ENCODE peak calls at places on chromosome 20, in four cellular contexts. One of them, this sample, is unnamed.

GRCh38 chr20:41889125-41889870 is 271.1 kb upstream of the CHD6 start:
- DNase-seq in GM12878: no peak
- DNase-seq in HL-60: no peak
- DNase-seq in K562: peak; percentile 20
- DNase-seq in this sample: no peak

GRCh38 chr20:47090835-47091234 is 196.2 kb downstream of the EYA2 start:
- DNase-seq in GM12878: no peak
- DNase-seq in HL-60: no peak
- DNase-seq in K562: no peak
- DNase-seq in this sample: no peak

GRCh38 chr20:64238115-64238825 is 17.3 kb upstream of the PCMTD2 start:
- DNase-seq in GM12878: no peak
- DNase-seq in HL-60: no peak
- DNase-seq in K562: no peak
- DNase-seq in this sample: no peak

GRCh38 chr20:63089051-63089907 is 82.5 kb upstream of the BHLHE23 start:
- DNase-seq in GM12878: no peak
- DNase-seq in HL-60: no peak
- DNase-seq in K562: no peak
- DNase-seq in this sample: no peak

GRCh38 chr20:38723982-38724602 is at the start of gene SLC32A1:
- DNase-seq in GM12878: no peak
- DNase-seq in HL-60: no peak
- DNase-seq in K562: peak; percentile 23
- DNase-seq in this sample: no peak

GRCh38 chr20:51860015-51860882 is 57.9 kb upstream of the SALL4 start:
- DNase-seq in GM12878: no peak
- DNase-seq in HL-60: no peak
- DNase-seq in K562: no peak
- DNase-seq in this sample: no peak

GRCh38 chr20:63070771-63071540 is 64.2 kb upstream of the BHLHE23 start:
- DNase-seq in GM12878: no peak
- DNase-seq in HL-60: no peak
- DNase-seq in K562: no peak
- DNase-seq in this sample: no peak

GRCh38 chr20:13022401-13023170 is 13.8 kb downstream of the SPTLC3 start:
- DNase-seq in GM12878: no peak
- DNase-seq in HL-60: no peak
- DNase-seq in K562: no peak
- DNase-seq in this sample: no peak

GRCh38 chr20:60808003-60808402 is 444.1 kb upstream of the CDH4 start:
- DNase-seq in GM12878: no peak
- DNase-seq in HL-60: no peak
- DNase-seq in K562: no peak
- DNase-seq in this sample: no peak

GRCh38 chr20:31934968-31935764 is 16.7 kb downstream of the PDRG1 start:
- DNase-seq in GM12878: no peak
- DNase-seq in HL-60: no peak
- DNase-seq in K562: no peak
- DNase-seq in this sample: no peak

GRCh38 chr20:40651121-40651520 is 37.9 kb downstream of the MAFB start:
- DNase-seq in GM12878: no peak
- DNase-seq in HL-60: no peak
- DNase-seq in K562: no peak
- DNase-seq in this sample: no peak

GRCh38 chr20:51800769-51801219 is 1.5 kb downstream of the SALL4 start:
- DNase-seq in GM12878: no peak
- DNase-seq in HL-60: no peak
- DNase-seq in K562: no peak
- DNase-seq in this sample: no peak

GRCh38 chr20:6053776-6054688 is at the start of gene LRRN4:
- DNase-seq in GM12878: no peak
- DNase-seq in HL-60: no peak
- DNase-seq in K562: no peak
- DNase-seq in this sample: no peak

GRCh38 chr20:58374027-58374850 is 14.8 kb upstream of the VAPB start:
- DNase-seq in GM12878: no peak
- DNase-seq in HL-60: no peak
- DNase-seq in K562: no peak
- DNase-seq in this sample: no peak

GRCh38 chr20:51456511-51457280 is 85.8 kb downstream of the NFATC2 start:
- DNase-seq in GM12878: no peak
- DNase-seq in HL-60: peak; percentile 70
- DNase-seq in K562: peak; percentile 47
- DNase-seq in this sample: no peak

GRCh38 chr20:40703981-40704530 is 15.0 kb upstream of the MAFB start:
- DNase-seq in GM12878: no peak
- DNase-seq in HL-60: no peak
- DNase-seq in K562: no peak
- DNase-seq in this sample: no peak

GRCh38 chr20:64057628-64058498 is 5.1 kb upstream of the TCEA2 start:
- DNase-seq in GM12878: no peak
- DNase-seq in HL-60: no peak
- DNase-seq in K562: peak; percentile 89
- DNase-seq in this sample: peak; percentile 95

GRCh38 chr20:43691928-43692524 is 25.1 kb downstream of the MYBL2 start:
- DNase-seq in GM12878: no peak
- DNase-seq in HL-60: peak; percentile 41
- DNase-seq in K562: peak; percentile 72
- DNase-seq in this sample: peak; percentile 57

GRCh38 chr20:41178904-41179432 is 41.6 kb downstream of the PLCG1 start:
- DNase-seq in GM12878: no peak
- DNase-seq in HL-60: no peak
- DNase-seq in K562: no peak
- DNase-seq in this sample: no peak

GRCh38 chr20:1820137-1821074 is 74.8 kb upstream of the SIRPA start:
- DNase-seq in GM12878: no peak
- DNase-seq in HL-60: no peak
- DNase-seq in K562: no peak
- DNase-seq in this sample: no peak

DNA sequence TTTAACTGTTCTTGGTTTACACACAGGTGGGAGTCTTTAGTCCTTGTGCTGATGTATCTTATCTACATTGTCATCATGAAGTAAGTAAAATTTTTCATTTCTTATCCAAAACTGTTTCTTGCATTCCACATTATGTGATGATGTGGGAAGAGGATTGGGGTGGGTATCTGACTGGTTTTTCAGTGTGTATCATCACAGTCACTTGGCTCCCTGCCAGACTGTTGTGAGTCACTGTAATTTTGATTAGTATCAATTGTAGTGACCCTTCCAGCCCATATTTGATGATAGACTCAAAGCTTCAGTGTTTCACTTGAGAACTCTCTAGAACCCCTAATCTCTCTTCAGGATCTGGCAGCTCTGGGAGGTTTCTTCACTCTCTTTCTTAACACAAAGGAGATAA is 84.5 kb upstream of the RIN2 start:
- DNase-seq in GM12878: no peak
- DNase-seq in HL-60: no peak
- DNase-seq in K562: no peak
- DNase-seq in this sample: no peak
- TF ChIP-seq SPI1 in GM12878: no peak
- TF ChIP-seq SPI1 in HL-60: no peak
- TF ChIP-seq SPI1 in K562: no peak
- TF ChIP-seq SPI1 in this sample: no peak

GRCh38 chr20:11459090-11459877 is 458.4 kb upstream of the BTBD3 start:
- DNase-seq in GM12878: no peak
- DNase-seq in HL-60: no peak
- DNase-seq in K562: no peak
- DNase-seq in this sample: no peak
- TF ChIP-seq SPI1 in GM12878: peak; percentile 80
- TF ChIP-seq SPI1 in HL-60: peak; percentile 96
- TF ChIP-seq SPI1 in K562: no peak
- TF ChIP-seq SPI1 in this sample: peak; percentile 91

GRCh38 chr20:34066476-34067090 is 45.5 kb downstream of the EIF2S2 start:
- DNase-seq in GM12878: no peak
- DNase-seq in HL-60: no peak
- DNase-seq in K562: no peak
- DNase-seq in this sample: no peak

GRCh38 chr20:34064286-34064685 is 47.8 kb downstream of the EIF2S2 start:
- DNase-seq in GM12878: no peak
- DNase-seq in HL-60: no peak
- DNase-seq in K562: no peak
- DNase-seq in this sample: no peak

GRCh38 chr20:34062651-34063482 is 49.2 kb downstream of the EIF2S2 start:
- DNase-seq in GM12878: no peak
- DNase-seq in HL-60: no peak
- DNase-seq in K562: no peak
- DNase-seq in this sample: no peak

GRCh38 chr20:34068001-34068400 is 44.0 kb downstream of the EIF2S2 start:
- DNase-seq in GM12878: no peak
- DNase-seq in HL-60: no peak
- DNase-seq in K562: no peak
- DNase-seq in this sample: no peak

DNA sequence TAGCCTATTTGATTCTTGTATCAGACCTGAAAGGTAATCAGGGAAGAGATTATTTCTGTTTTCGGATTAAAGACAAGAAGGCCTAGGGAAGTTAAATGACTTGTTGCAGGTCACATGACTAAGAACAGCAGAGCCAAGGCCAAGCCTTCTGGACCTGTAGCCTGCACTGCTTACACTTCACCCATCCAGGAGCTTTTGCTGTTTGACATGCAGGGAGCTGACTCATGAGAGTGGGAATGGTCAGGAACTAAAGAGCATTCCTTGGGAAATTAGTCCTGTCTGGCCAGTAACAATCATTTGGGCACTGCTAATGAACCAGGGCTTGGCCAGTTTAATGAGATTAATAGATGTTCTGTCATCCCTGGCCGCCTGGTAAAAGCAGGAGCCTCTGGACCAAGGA is 46.8 kb downstream of the EIF2S2 start:
- DNase-seq in GM12878: no peak
- DNase-seq in HL-60: no peak
- DNase-seq in K562: no peak
- DNase-seq in this sample: no peak
- TF ChIP-seq SPI1 in GM12878: no peak
- TF ChIP-seq SPI1 in HL-60: no peak
- TF ChIP-seq SPI1 in K562: no peak
- TF ChIP-seq SPI1 in this sample: no peak

GRCh38 chr20:48783533-48784272 is 44.1 kb downstream of the PREX1 start:
- DNase-seq in GM12878: no peak
- DNase-seq in HL-60: no peak
- DNase-seq in K562: no peak
- DNase-seq in this sample: no peak

GRCh38 chr20:48785801-48786200 is 42.0 kb downstream of the PREX1 start:
- DNase-seq in GM12878: no peak
- DNase-seq in HL-60: no peak
- DNase-seq in K562: no peak
- DNase-seq in this sample: no peak

GRCh38 chr20:48786916-48787676 is 40.7 kb downstream of the PREX1 start:
- DNase-seq in GM12878: no peak
- DNase-seq in HL-60: no peak
- DNase-seq in K562: no peak
- DNase-seq in this sample: no peak

GRCh38 chr20:48784273-48784641 is 43.5 kb downstream of the PREX1 start:
- DNase-seq in GM12878: no peak
- DNase-seq in HL-60: no peak
- DNase-seq in K562: no peak
- DNase-seq in this sample: no peak

DNA sequence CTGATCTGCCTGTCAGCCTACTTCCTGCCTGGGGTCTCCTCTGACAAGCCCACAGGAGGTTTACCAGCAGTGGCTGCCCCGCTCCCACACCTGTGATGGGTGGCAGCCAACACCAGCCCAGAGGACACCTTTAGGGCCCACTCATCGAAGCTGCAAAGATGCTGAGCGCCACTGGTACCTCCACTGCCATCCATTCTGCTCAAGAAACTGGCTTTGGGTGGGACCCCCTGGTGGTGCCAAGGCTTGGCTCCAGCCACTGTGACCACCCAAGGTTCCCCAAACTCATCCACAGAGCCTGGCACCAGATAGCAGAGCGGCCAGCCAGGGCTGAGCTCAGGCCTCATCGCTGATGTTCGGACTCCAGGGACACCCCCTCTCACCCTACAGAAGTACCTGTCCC is 42.5 kb downstream of the PREX1 start:
- DNase-seq in GM12878: no peak
- DNase-seq in HL-60: no peak
- DNase-seq in K562: no peak
- DNase-seq in this sample: no peak
- TF ChIP-seq SPI1 in GM12878: no peak
- TF ChIP-seq SPI1 in HL-60: no peak
- TF ChIP-seq SPI1 in K562: no peak
- TF ChIP-seq SPI1 in this sample: no peak

GRCh38 chr20:35023624-35024023 is 68.0 kb downstream of the MYH7B start:
- DNase-seq in GM12878: no peak
- DNase-seq in HL-60: no peak
- DNase-seq in K562: no peak
- DNase-seq in this sample: no peak
- TF ChIP-seq SPI1 in GM12878: no peak
- TF ChIP-seq SPI1 in HL-60: no peak
- TF ChIP-seq SPI1 in K562: no peak
- TF ChIP-seq SPI1 in this sample: no peak

DNA sequence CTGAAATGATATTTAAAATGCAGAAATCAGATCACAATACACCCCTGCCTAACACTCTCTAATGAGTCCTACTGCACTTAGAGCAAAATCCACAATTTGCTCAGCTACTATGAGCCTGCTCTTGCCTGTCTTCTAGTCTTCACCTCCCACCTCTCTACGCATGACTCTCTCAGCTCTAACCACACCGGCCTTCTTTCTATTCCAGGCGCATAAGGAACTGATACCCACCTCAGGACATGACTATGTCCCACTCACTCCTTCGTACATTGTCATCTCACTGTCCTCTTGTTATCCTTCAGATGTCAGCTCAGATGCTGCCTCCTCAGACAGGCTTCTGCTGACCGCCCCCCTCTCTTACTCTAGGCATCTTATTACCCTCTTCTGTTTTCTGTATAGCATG is 201.0 kb upstream of the FLRT3 start:
- DNase-seq in GM12878: peak; percentile 63
- DNase-seq in HL-60: no peak
- DNase-seq in K562: no peak
- DNase-seq in this sample: peak; percentile 5
- TF ChIP-seq SPI1 in GM12878: peak; percentile 92
- TF ChIP-seq SPI1 in HL-60: no peak
- TF ChIP-seq SPI1 in K562: no peak
- TF ChIP-seq SPI1 in this sample: peak; percentile 91

DNA sequence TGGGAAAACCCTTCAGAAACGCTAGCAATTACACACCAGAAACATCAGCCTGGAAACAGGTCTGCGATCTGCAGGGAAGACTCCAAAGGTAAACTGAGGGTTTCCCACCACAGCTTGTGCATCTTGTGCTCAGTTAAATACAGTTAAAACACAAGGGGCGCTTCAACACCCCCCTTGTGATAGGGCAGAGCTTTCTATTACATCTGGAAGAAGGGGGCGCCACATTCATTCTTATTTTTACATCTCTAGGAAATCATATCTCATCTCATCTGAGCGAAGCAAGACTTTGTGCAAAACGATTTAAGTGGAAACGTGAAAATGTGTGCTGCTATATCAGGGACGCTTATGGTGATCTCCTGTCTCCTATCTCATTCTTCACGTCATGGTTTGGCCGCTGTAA is 58.5 kb downstream of the PRND start:
- DNase-seq in GM12878: no peak
- DNase-seq in HL-60: no peak
- DNase-seq in K562: no peak
- DNase-seq in this sample: no peak
- TF ChIP-seq SPI1 in GM12878: no peak
- TF ChIP-seq SPI1 in HL-60: no peak
- TF ChIP-seq SPI1 in K562: no peak
- TF ChIP-seq SPI1 in this sample: no peak